ENCODE peak calls at places on chromosomes 5 and 9, in nine cellular contexts. P is foreskin fibroblast; E is CD8-positive, alpha-beta T cell; C is colonic mucosa; M is transverse colon; S is astrocyte of the cerebellum; I is cardiac muscle cell; Y is HFF-Myc; F is tibial nerve. T is an unnamed sample.

GRCh38 chr5:32833127-32833526 is 122.0 kb downstream of the NPR3 start:
- DNase-seq in E (no peak), F (no peak), I (no peak), S (no peak), C (no peak), Y (no peak), M (no peak), P (no peak), T (no peak)

GRCh38 chr5:93929146-93929545 is 187.7 kb upstream of the POU5F2 start:
- DNase-seq in C (no peak), F (no peak), E (no peak), P (peak; percentile 71), I (no peak), S (peak; percentile 33), M (no peak), Y (peak; percentile 4), T (no peak)

GRCh38 chr9:31541626-31542025 is 842.8 kb upstream of the ACO1 start:
- DNase-seq in S (no peak), E (no peak), M (no peak), I (no peak), Y (no peak), P (peak; percentile 3), C (no peak), F (no peak), T (no peak)

GRCh38 chr9:96116275-96117051 is 185.5 kb downstream of the HSD17B3 start:
- DNase-seq in Y (no peak), M (peak; percentile 47), S (no peak), P (no peak), F (no peak), C (peak; percentile 36), E (no peak), I (no peak), T (no peak)

GRCh38 chr5:150309101-150309897 is 6.6 kb upstream of the ARSI start:
- DNase-seq in P (no peak), S (no peak), F (no peak), I (no peak), M (no peak), Y (no peak), C (no peak), E (no peak), T (no peak)

GRCh38 chr5:88602584-88602983 is 280.4 kb downstream of the MEF2C start:
- DNase-seq in M (peak; percentile 11), E (no peak), I (no peak), P (no peak), S (no peak), C (peak; percentile 27), Y (no peak), F (no peak), T (no peak)

GRCh38 chr5:91127682-91128081 is 255.4 kb downstream of the ARRDC3 start:
- DNase-seq in P (peak; percentile 33), S (no peak), F (no peak), I (no peak), M (no peak), C (no peak), E (no peak), Y (no peak), T (no peak)

GRCh38 chr5:139681112-139681458 is 32.9 kb downstream of the CXXC5 start:
- DNase-seq in M (no peak), Y (no peak), C (no peak), S (no peak), F (no peak), E (no peak), I (no peak), P (no peak), T (no peak)

GRCh38 chr5:121090822-121091221 is 626.7 kb downstream of the PRR16 start:
- DNase-seq in F (no peak), C (no peak), M (no peak), S (no peak), Y (no peak), I (no peak), E (no peak), P (peak; percentile 15), T (no peak)

GRCh38 chr5:5456858-5457257 is 34.4 kb downstream of the ICE1 start:
- DNase-seq in C (no peak), M (no peak), I (no peak), E (no peak), Y (no peak), F (no peak), S (no peak), P (no peak), T (no peak)

GRCh38 chr9:90458485-90458884 is 184.1 kb downstream of the DIRAS2 start:
- DNase-seq in P (no peak), I (peak; percentile 18), Y (no peak), E (no peak), S (no peak), M (peak; percentile 80), C (peak; percentile 73), F (no peak), T (no peak)

GRCh38 chr9:111427186-111427585 is 57.0 kb downstream of the ECPAS start:
- DNase-seq in Y (peak; percentile 11), P (peak; percentile 62), F (no peak), E (no peak), I (no peak), S (no peak), M (no peak), C (no peak), T (no peak)

GRCh38 chr5:39755452-39755851 is 330.7 kb upstream of the DAB2 start:
- DNase-seq in C (no peak), F (no peak), Y (no peak), E (no peak), M (no peak), P (peak; percentile 13), I (no peak), S (no peak), T (no peak)

GRCh38 chr9:127194881-127195713 is 69.5 kb upstream of the GARNL3 start:
- DNase-seq in I (no peak), C (no peak), P (peak; percentile 46), Y (no peak), E (no peak), S (no peak), M (no peak), F (no peak), T (no peak)

GRCh38 chr9:22208846-22209585 is 199.9 kb upstream of the CDKN2B start:
- DNase-seq in M (no peak), Y (no peak), I (no peak), C (no peak), E (no peak), F (no peak), S (no peak), P (peak; percentile 63), T (no peak)

GRCh38 chr5:54443264-54443663 is 12.2 kb upstream of the HSPB3 start:
- DNase-seq in S (peak; percentile 46), I (peak; percentile 69), M (no peak), E (no peak), Y (no peak), F (peak; percentile 20), P (peak; percentile 79), C (no peak), T (no peak)

GRCh38 chr5:124952079-124952478 is 205.6 kb upstream of the ZNF608 start:
- DNase-seq in F (no peak), M (peak; percentile 57), C (no peak), I (no peak), E (no peak), S (no peak), P (peak; percentile 19), Y (no peak), T (no peak)

GRCh38 chr5:150053231-150053626 is 33.1 kb downstream of the CSF1R start:
- DNase-seq in Y (peak; percentile 42), F (no peak), E (no peak), P (peak; percentile 81), S (peak; percentile 44), I (no peak), C (no peak), M (no peak), T (peak; percentile 52)

GRCh38 chr9:114038724-114039313 is 39.3 kb downstream of the AMBP start:
- DNase-seq in F (no peak), C (peak; percentile 4), E (no peak), P (no peak), Y (no peak), S (no peak), I (no peak), M (no peak), T (no peak)

GRCh38 chr9:69346596-69347390 is 21.8 kb downstream of the ENTREP1 start:
- DNase-seq in P (no peak), Y (peak; percentile 15), M (no peak), F (no peak), I (no peak), S (no peak), C (no peak), E (no peak), T (no peak)

GRCh38 chr5:74579215-74579614 is 61.3 kb downstream of the ENC1 start:
- DNase-seq in E (peak; percentile 21), I (no peak), M (peak; percentile 23), Y (no peak), C (no peak), P (no peak), S (no peak), F (no peak), T (no peak)

GRCh38 chr5:174690256-174690655 is 34.1 kb upstream of the MSX2 start:
- DNase-seq in E (no peak), Y (no peak), C (no peak), P (no peak), M (no peak), I (peak; percentile 3), S (no peak), F (no peak), T (no peak)

GRCh38 chr5:132776077-132776931 is 735 bp downstream of the SEPTIN8 start:
- DNase-seq in P (peak; percentile 58), I (peak; percentile 35), C (peak; percentile 67), S (no peak), F (no peak), Y (no peak), M (peak; percentile 49), E (no peak), T (no peak)
- TF ChIP-seq CTCF in P (no peak), I (no peak), C (no peak), S (peak; percentile 3), F (no peak), Y (no peak), M (no peak), E (no peak), T (no peak)

GRCh38 chr5:180050106-180050929 is 21.2 kb downstream of the RNF130 start:
- DNase-seq in E (no peak), S (no peak), C (peak; percentile 27), I (no peak), P (no peak), F (no peak), Y (no peak), M (no peak), T (no peak)
- H3K4me3 ChIP-seq in E (no peak overlapping the region), S (no peak overlapping the region), C (no peak overlapping the region), I (no peak overlapping the region), P (no peak overlapping the region), F (no peak overlapping the region), Y (no peak overlapping the region), M (no peak overlapping the region), T (no peak overlapping the region)

GRCh38 chr5:35815089-35815936 is 41.4 kb upstream of the IL7R start:
- DNase-seq in M (no peak), S (no peak), C (peak; percentile 49), I (peak; percentile 40), Y (no peak), P (no peak), F (no peak), E (peak; percentile 30), T (no peak)
- TF ChIP-seq CTCF in M (peak; percentile 47), S (peak; percentile 20), C (peak; percentile 73), I (peak; percentile 30), Y (peak; percentile 38), P (peak; percentile 26), F (no peak), E (peak; percentile 31), T (peak; percentile 37)

DNA sequence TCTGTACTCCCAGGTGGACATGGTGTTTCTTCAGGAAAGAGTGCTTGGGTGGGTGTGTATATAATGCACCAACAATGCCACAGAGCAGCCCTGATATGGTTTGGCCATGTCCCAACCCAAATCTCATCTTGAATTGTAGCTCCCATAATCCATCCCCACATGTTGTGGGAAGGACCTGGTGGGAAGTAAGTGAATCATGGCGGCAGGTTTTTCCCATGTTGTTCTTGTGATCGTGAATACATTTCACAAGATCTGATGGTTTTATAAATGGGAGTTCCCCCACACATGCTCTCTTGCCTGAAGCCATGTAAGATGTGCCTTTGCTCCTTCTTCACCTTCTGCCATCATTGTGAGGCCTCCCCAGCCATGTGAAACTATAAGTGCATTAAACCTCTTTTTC is 158.5 kb downstream of the NR3C1 start:
- DNase-seq in M (no peak), S (no peak), C (no peak), E (no peak), Y (no peak), F (no peak), P (no peak), I (no peak), T (no peak)
- H3K4me3 ChIP-seq in M (no peak overlapping the region), S (no peak overlapping the region), C (no peak overlapping the region), E (no peak overlapping the region), Y (peak overlapping the region; percentile 24), F (no peak overlapping the region), P (no peak overlapping the region), I (no peak overlapping the region), T (no peak overlapping the region)